ENCODE peak calls at places on chromosomes 13 and 19, in six cellular contexts. Q, U, D, J, P and X are unnamed samples.

GRCh38 chr19:327291-328024 is 17.1 kb downstream of the MIER2 start:
- DNase-seq in U (no peak), Q (no peak), J (no peak), P (no peak), D (no peak), X (no peak)

GRCh38 chr13:64471916-64472315 is 2758.2 kb downstream of the PCDH9 start:
- DNase-seq in J (peak), Q (peak), U (no peak), P (peak), D (peak), X (peak)

GRCh38 chr13:25329706-25330105 is 28.3 kb downstream of the NUP58 start:
- DNase-seq in U (no peak), D (peak), J (peak), Q (no peak), P (peak), X (no peak)

GRCh38 chr19:37361994-37362393 is 8.9 kb upstream of the ZNF527 start:
- DNase-seq in J (peak), P (peak), D (peak), Q (no peak), U (no peak), X (peak)

GRCh38 chr19:8065489-8066261 is 13.1 kb downstream of the CCL25 start:
- DNase-seq in Q (no peak), D (no peak), J (no peak), U (no peak), P (no peak), X (no peak)

GRCh38 chr19:33724723-33725060 is 72.0 kb upstream of the KCTD15 start:
- DNase-seq in U (no peak), J (no peak), P (no peak), D (no peak), Q (no peak), X (no peak)

GRCh38 chr19:17448190-17448967 is at the start of gene TMEM221:
- DNase-seq in D (peak), U (peak), J (no peak), Q (no peak), P (no peak), X (no peak)

GRCh38 chr13:49371943-49372636 is 71.8 kb downstream of the CAB39L start:
- DNase-seq in P (no peak), D (no peak), U (no peak), Q (peak), J (peak), X (peak)

GRCh38 chr19:31214086-31214485 is 135.2 kb downstream of the TSHZ3 start:
- DNase-seq in P (peak), Q (peak), D (peak), U (peak), J (peak), X (peak)

GRCh38 chr19:44722131-44723121 is 23.5 kb downstream of the CEACAM16 start:
- DNase-seq in P (no peak), D (no peak), U (no peak), Q (no peak), J (no peak), X (no peak)

GRCh38 chr13:114110091-114110829 is 22.2 kb downstream of the RASA3 start:
- DNase-seq in P (no peak), J (peak), D (no peak), U (peak), Q (no peak), X (peak)

GRCh38 chr19:48558018-48558684 is 6.2 kb downstream of the SULT2B1 start:
- DNase-seq in D (peak), P (peak), J (peak), U (peak), Q (peak), X (peak)

GRCh38 chr13:97492257-97492656 is 58.3 kb downstream of the RAP2A start:
- DNase-seq in D (no peak), P (peak), Q (no peak), U (no peak), J (no peak), X (no peak)

GRCh38 chr13:109897988-109898623 is 111.7 kb upstream of the IRS2 start:
- DNase-seq in U (no peak), Q (no peak), D (no peak), J (no peak), P (no peak), X (no peak)

GRCh38 chr19:9431475-9431874 is 3.9 kb downstream of the ZNF266 start:
- DNase-seq in U (no peak), D (peak), J (peak), Q (no peak), P (peak), X (peak)

GRCh38 chr13:40992678-40993077 is 26.4 kb downstream of the ELF1 start:
- DNase-seq in Q (peak), P (peak), D (peak), U (no peak), J (peak), X (no peak)

GRCh38 chr13:60417734-60418133 is 20.7 kb downstream of the TDRD3 start:
- DNase-seq in P (no peak), D (no peak), Q (no peak), J (no peak), U (no peak), X (no peak)

GRCh38 chr19:2309734-2310362 is 1.9 kb upstream of the LINGO3 start:
- DNase-seq in U (no peak), Q (peak), D (peak), J (no peak), P (no peak), X (peak)

GRCh38 chr13:113731192-113732175 is 27.5 kb upstream of the TMEM255B start:
- DNase-seq in D (no peak), U (no peak), J (no peak), Q (no peak), P (no peak), X (no peak)

GRCh38 chr13:46947425-46948191 is 50.8 kb upstream of the HTR2A start:
- DNase-seq in U (no peak), Q (no peak), D (no peak), J (no peak), P (no peak), X (no peak)

GRCh38 chr13:46655727-46656180 is 102.8 kb downstream of the LRCH1 start:
- DNase-seq in P (no peak), Q (peak), D (peak), J (peak), U (no peak), X (peak)

GRCh38 chr19:4267901-4268815 is 10.9 kb upstream of the SHD start:
- DNase-seq in J (no peak), P (no peak), U (peak), D (no peak), Q (no peak), X (no peak)

GRCh38 chr13:31909889-31910551 is 121.6 kb upstream of the FRY start:
- DNase-seq in Q (peak), P (peak), J (peak), U (peak), D (peak), X (peak)

GRCh38 chr13:20945952-20946383 is 43.4 kb upstream of the XPO4 start:
- DNase-seq in U (peak), D (no peak), Q (no peak), P (no peak), J (peak), X (no peak)

GRCh38 chr13:111458001-111458531 is 137.6 kb downstream of the TEX29 start:
- DNase-seq in U (no peak), P (no peak), D (no peak), J (no peak), Q (no peak), X (no peak)

GRCh38 chr13:35478384-35479222 is 2.1 kb upstream of the MAB21L1 start:
- DNase-seq in D (no peak), Q (no peak), P (no peak), J (no peak), U (no peak), X (no peak)

GRCh38 chr13:73045036-73045435 is 13.8 kb upstream of the KLF5 start:
- DNase-seq in D (no peak), U (no peak), P (no peak), J (no peak), Q (no peak), X (no peak)
- TF ChIP-seq CTCF in D (no peak), U (no peak), P (no peak), J (no peak), Q (no peak), X (no peak)

GRCh38 chr19:55468054-55468393 is 3.5 kb upstream of the C19orf85 start:
- DNase-seq in D (no peak), Q (no peak), P (no peak), U (no peak), J (no peak), X (no peak)
- TF ChIP-seq CTCF in D (no peak), Q (no peak), P (no peak), U (no peak), J (no peak), X (no peak)

GRCh38 chr13:23899555-23899954 is 2.3 kb upstream of the C1QTNF9B start:
- DNase-seq in J (peak), U (no peak), Q (peak), D (peak), P (peak), X (peak)
- TF ChIP-seq CTCF in J (peak), U (no peak), Q (peak), D (peak), P (peak), X (peak)

GRCh38 chr19:13905634-13906524 is at the start of the genes BRME1 and CC2D1A:
- DNase-seq in D (peak), P (peak), Q (peak), J (peak), U (peak), X (peak)

GRCh38 chr19:13906525-13906904 is 514 bp downstream of the CC2D1A start:
- DNase-seq in U (peak), J (peak), D (peak), Q (no peak), P (no peak), X (no peak)

GRCh38 chr19:13899912-13900584 is 5.9 kb downstream of the BRME1 start:
- DNase-seq in U (no peak), J (no peak), D (no peak), Q (no peak), P (no peak), X (peak)

GRCh38 chr19:13899393-13899792 is 6.5 kb downstream of the BRME1 start:
- DNase-seq in J (no peak), U (peak), P (no peak), Q (no peak), D (no peak), X (no peak)

GRCh38 chr19:13902993-13903555 is 2.8 kb downstream of the BRME1 start:
- DNase-seq in U (no peak), J (peak), D (peak), P (no peak), Q (no peak), X (no peak)
- TF ChIP-seq CTCF in U (no peak), J (peak), D (peak), P (peak), Q (peak), X (peak)